ENCODE peak calls at places on chromosome 7, in seven cellular contexts. I is astrocyte of the cerebellum, O is psoas muscle, S is heart left ventricle, N is A549, Y is thoracic aorta, E is retinal pigment epithelial cell. M is an unnamed sample.

GRCh38 chr7:56483153-56483552 is 366.9 kb upstream of the NUPR2 start:
- DNase-seq in I (no peak), O (no peak), S (no peak), N (no peak), Y (no peak), E (no peak), M (no peak)

GRCh38 chr7:12210179-12211053 is 678 bp upstream of the TMEM106B start:
- DNase-seq in I (no peak), O (peak), S (no peak), N (peak), Y (no peak), E (peak), M (peak)

GRCh38 chr7:12386237-12386839 is 17.3 kb downstream of the VWDE start:
- DNase-seq in I (no peak), O (no peak), S (no peak), N (no peak), Y (no peak), E (no peak), M (no peak)

GRCh38 chr7:39299695-39300094 is 266.5 kb upstream of the YAE1 start:
- DNase-seq in I (no peak), O (no peak), S (no peak), N (no peak), Y (no peak), E (no peak), M (no peak)

GRCh38 chr7:135189221-135189662 is 18.7 kb upstream of the CYREN start:
- DNase-seq in I (no peak), O (no peak), S (peak), N (no peak), Y (no peak), E (no peak), M (no peak)

GRCh38 chr7:131203291-131203976 is 124.2 kb upstream of the MKLN1 start:
- DNase-seq in I (no peak), O (peak), S (no peak), N (no peak), Y (no peak), E (no peak), M (no peak)

GRCh38 chr7:79132844-79133451 is 320.5 kb downstream of the MAGI2 start:
- DNase-seq in I (no peak), O (no peak), S (no peak), N (no peak), Y (no peak), E (no peak), M (no peak)

GRCh38 chr7:47506716-47507354 is 75.1 kb downstream of the TNS3 start:
- DNase-seq in I (peak), O (no peak), S (peak), N (no peak), Y (no peak), E (peak), M (no peak)

GRCh38 chr7:155402941-155403340 is 55.0 kb upstream of the EN2 start:
- DNase-seq in I (no peak), O (no peak), S (no peak), N (no peak), Y (no peak), E (no peak), M (no peak)

GRCh38 chr7:108222236-108222892 is 92.2 kb upstream of the LAMB4 start:
- DNase-seq in I (no peak), O (no peak), S (no peak), N (no peak), Y (no peak), E (no peak), M (no peak)

GRCh38 chr7:129434846-129435318 is 650 bp downstream of the STRIP2 start:
- DNase-seq in I (no peak), O (peak), S (peak), N (no peak), Y (no peak), E (no peak), M (no peak)

GRCh38 chr7:142739927-142740492 is 9.3 kb upstream of the PRSS1 start:
- DNase-seq in I (no peak), O (no peak), S (no peak), N (no peak), Y (no peak), E (no peak), M (no peak)

GRCh38 chr7:42692609-42693008 is 219.3 kb downstream of the C7orf25 start:
- DNase-seq in I (no peak), O (no peak), S (no peak), N (no peak), Y (no peak), E (no peak), M (no peak)

GRCh38 chr7:140494877-140495276 is 15.6 kb upstream of the MKRN1 start:
- DNase-seq in I (no peak), O (no peak), S (no peak), N (no peak), Y (no peak), E (no peak), M (no peak)

GRCh38 chr7:2030475-2031456 is 202.0 kb downstream of the MAD1L1 start:
- DNase-seq in I (no peak), O (peak), S (no peak), N (no peak), Y (no peak), E (no peak), M (no peak)

GRCh38 chr7:150860291-150860977 is 8.1 kb downstream of the AOC1 start:
- DNase-seq in I (no peak), O (no peak), S (peak), N (no peak), Y (no peak), E (no peak), M (no peak)

GRCh38 chr7:112866424-112866823 is 76.2 kb upstream of the TMEM168 start:
- DNase-seq in I (no peak), O (no peak), S (no peak), N (no peak), Y (no peak), E (no peak), M (no peak)

GRCh38 chr7:141158562-141158961 is 84.7 kb downstream of the TMEM178B start:
- DNase-seq in I (peak), O (peak), S (peak), N (peak), Y (no peak), E (peak), M (no peak)

GRCh38 chr7:81162234-81162633 is 243.4 kb upstream of the SEMA3C start:
- DNase-seq in I (no peak), O (no peak), S (no peak), N (no peak), Y (no peak), E (no peak), M (no peak)

GRCh38 chr7:134750083-134751062 is 29.1 kb upstream of the CALD1 start:
- DNase-seq in I (no peak), O (no peak), S (peak), N (peak), Y (no peak), E (no peak), M (peak)

GRCh38 chr7:152338553-152338952 is 97.2 kb downstream of the KMT2C start:
- DNase-seq in I (no peak), O (no peak), S (no peak), N (no peak), Y (no peak), E (no peak), M (no peak)

GRCh38 chr7:152330827-152331226 is 105.0 kb downstream of the KMT2C start:
- DNase-seq in I (no peak), O (no peak), S (no peak), N (no peak), Y (no peak), E (no peak), M (no peak)

GRCh38 chr7:152333134-152333533 is 102.7 kb downstream of the KMT2C start:
- DNase-seq in I (no peak), O (no peak), S (no peak), N (no peak), Y (no peak), E (no peak), M (no peak)

GRCh38 chr7:152336754-152337368 is 98.9 kb downstream of the KMT2C start:
- DNase-seq in I (peak), O (no peak), S (no peak), N (peak), Y (no peak), E (no peak), M (peak)

GRCh38 chr7:152335900-152336571 is 99.8 kb downstream of the KMT2C start:
- DNase-seq in I (no peak), O (no peak), S (no peak), N (no peak), Y (no peak), E (no peak), M (no peak)
- H3K4me3 ChIP-seq in I (no peak), O (peak), S (peak), N (no peak), Y (peak), E (no peak), M (no peak)

GRCh38 chr7:152761116-152761748 is 1.7 kb downstream of the ACTR3B start:
- DNase-seq in I (no peak), O (no peak), S (no peak), N (no peak), Y (no peak), E (no peak), M (no peak)
- H3K4me3 ChIP-seq in I (peak), O (peak), S (peak), N (peak), Y (no peak), E (peak), M (no peak)

GRCh38 chr7:87154166-87154565 is 1.9 kb downstream of the DMTF1 start:
- DNase-seq in I (no peak), O (no peak), S (no peak), N (no peak), Y (no peak), E (no peak), M (no peak)

GRCh38 chr7:87154569-87154968 is 2.3 kb downstream of the DMTF1 start:
- DNase-seq in I (no peak), O (no peak), S (no peak), N (no peak), Y (no peak), E (no peak), M (no peak)

GRCh38 chr7:87152112-87152896 is at the start of gene DMTF1:
- DNase-seq in I (peak), O (peak), S (peak), N (peak), Y (peak), E (peak), M (peak)

GRCh38 chr7:87151701-87152111 is 547 bp upstream of the DMTF1 start:
- DNase-seq in I (no peak), O (no peak), S (no peak), N (peak), Y (no peak), E (no peak), M (no peak)

GRCh38 chr7:87152897-87153641 is 816 bp downstream of the DMTF1 start:
- DNase-seq in I (no peak), O (peak), S (peak), N (peak), Y (no peak), E (no peak), M (peak)
- H3K4me3 ChIP-seq in I (peak), O (peak), S (peak), N (peak), Y (peak), E (peak), M (peak)

DNA sequence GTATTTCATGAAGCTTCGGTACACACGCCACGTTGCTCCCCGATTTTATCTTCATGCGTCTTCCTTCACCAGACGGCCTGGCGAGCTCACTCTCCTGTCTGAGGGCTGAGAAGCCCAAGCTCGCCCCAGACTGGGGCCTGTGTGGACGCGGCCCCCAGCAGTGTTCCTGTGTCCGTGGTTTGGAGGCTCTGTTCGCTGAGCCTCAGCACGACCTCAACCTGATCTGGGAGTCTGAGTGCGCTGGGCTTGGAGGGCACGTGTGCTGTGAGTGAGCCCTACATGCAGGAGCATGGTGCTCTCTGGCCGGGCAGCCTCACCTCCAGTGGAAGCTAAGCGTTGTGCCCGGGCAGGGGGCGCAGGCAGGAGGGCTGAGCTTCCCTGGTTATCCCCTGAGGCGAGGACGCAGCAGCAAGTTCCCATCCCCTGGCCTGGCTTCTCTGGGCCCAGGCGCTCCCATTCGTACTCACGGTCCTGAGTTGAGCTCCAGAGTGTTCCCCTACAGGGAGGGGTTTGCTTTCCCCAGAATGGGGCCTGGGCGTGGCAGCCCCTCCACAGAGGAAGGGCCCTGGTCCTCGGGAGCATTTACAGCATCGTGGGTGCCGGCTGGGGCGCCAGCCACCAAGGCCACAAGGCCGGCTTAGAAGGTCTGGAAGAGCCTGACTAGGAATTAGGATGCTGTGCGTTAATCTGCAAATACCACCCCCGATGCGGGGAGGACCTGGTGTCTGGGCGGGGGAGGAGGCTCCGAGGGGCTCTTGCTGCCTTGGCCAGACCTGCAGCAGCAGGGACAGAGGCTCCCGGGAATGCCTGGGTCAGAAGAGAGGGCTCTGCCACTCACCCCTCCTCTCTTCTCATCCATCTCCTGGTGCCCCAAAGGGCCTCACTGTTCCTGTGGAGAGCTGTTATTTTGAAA is 400.6 kb downstream of the DNAJB6 start:
- DNase-seq in I (no peak), O (no peak), S (no peak), N (no peak), Y (no peak), E (no peak), M (no peak)
- H3K4me3 ChIP-seq in I (no peak), O (no peak), S (no peak), N (no peak), Y (no peak), E (no peak), M (no peak)

GRCh38 chr7:37455081-37455480 is 6.4 kb upstream of the ELMO1 start:
- DNase-seq in I (no peak), O (no peak), S (no peak), N (no peak), Y (no peak), E (no peak), M (no peak)
- H3K4me3 ChIP-seq in I (no peak), O (no peak), S (no peak), N (no peak), Y (no peak), E (no peak), M (no peak)

DNA sequence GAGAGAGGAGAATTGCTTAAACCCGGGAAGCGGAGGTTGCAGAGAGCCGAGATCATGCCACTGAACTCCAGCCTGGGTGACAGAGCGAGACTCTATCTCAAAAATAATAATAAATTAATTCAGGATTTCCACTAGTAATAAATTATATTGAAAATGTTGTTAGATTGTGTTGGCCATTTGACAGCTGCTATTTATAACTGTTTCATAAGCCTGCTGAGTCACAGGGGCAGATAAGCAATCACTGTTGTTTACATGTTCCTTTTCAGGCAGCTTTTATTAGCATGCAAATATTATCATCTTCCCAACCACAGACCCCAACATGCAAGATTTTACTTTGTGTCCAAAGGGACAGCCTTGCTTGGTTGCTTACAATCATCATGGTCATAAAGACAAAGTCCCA is 49.5 kb upstream of the ZNF138 start:
- DNase-seq in I (no peak), O (no peak), S (no peak), N (no peak), Y (no peak), E (no peak), M (no peak)
- H3K4me3 ChIP-seq in I (no peak), O (no peak), S (no peak), N (no peak), Y (no peak), E (no peak), M (no peak)

M was measured in prostate gland.